ENCODE peak calls at places on chromosome 13, in six cellular contexts. Y, E, F, P, A and T are unnamed samples.

GRCh38 chr13:61148211-61148610 is 267.4 kb downstream of the PCDH20 start:
- DNase-seq in E (no peak), Y (no peak), P (no peak), A (no peak), F (no peak), T (no peak)

GRCh38 chr13:94209110-94209509 is 270.4 kb downstream of the DCT start:
- DNase-seq in P (no peak), A (no peak), E (no peak), F (no peak), Y (no peak), T (no peak)

GRCh38 chr13:91056746-91057145 is 290.7 kb upstream of the MIR17HG start:
- DNase-seq in A (no peak), E (no peak), Y (no peak), P (no peak), F (no peak), T (no peak)

GRCh38 chr13:46382224-46382623 is 4.8 kb downstream of the RUBCNL start:
- DNase-seq in E (no peak), F (no peak), A (no peak), Y (no peak), P (no peak), T (no peak)

GRCh38 chr13:107202371-107203023 is 634.6 kb upstream of the ARGLU1 start:
- DNase-seq in P (no peak), A (no peak), E (no peak), Y (peak; percentile 60), F (no peak), T (no peak)

GRCh38 chr13:36275190-36276002 is 22.2 kb downstream of the CCDC169 start:
- DNase-seq in F (no peak), Y (no peak), P (no peak), A (peak; percentile 34), E (peak; percentile 36), T (no peak)

GRCh38 chr13:36875955-36876354 is 44.1 kb downstream of the SMAD9 start:
- DNase-seq in Y (no peak), F (no peak), P (no peak), A (no peak), E (no peak), T (no peak)

GRCh38 chr13:72379581-72379980 is 347.8 kb downstream of the MZT1 start:
- DNase-seq in F (no peak), A (no peak), E (no peak), P (no peak), Y (no peak), T (no peak)

GRCh38 chr13:59458908-59459579 is 704.7 kb downstream of the DIAPH3 start:
- DNase-seq in E (no peak), Y (peak; percentile 28), F (no peak), A (peak; percentile 49), P (no peak), T (no peak)

GRCh38 chr13:42574435-42575311 is 721 bp downstream of the TNFSF11 start:
- DNase-seq in P (peak; percentile 3), Y (no peak), E (no peak), F (peak; percentile 66), A (no peak), T (no peak)

GRCh38 chr13:111165189-111165588 is 50.1 kb downstream of the ARHGEF7 start:
- DNase-seq in Y (no peak), F (no peak), P (no peak), A (no peak), E (no peak), T (no peak)

GRCh38 chr13:107271226-107271625 is 703.3 kb upstream of the ARGLU1 start:
- DNase-seq in Y (peak; percentile 20), F (no peak), E (no peak), P (no peak), A (no peak), T (no peak)

GRCh38 chr13:50686547-50686946 is 156.9 kb downstream of the DLEU7 start:
- DNase-seq in P (no peak), Y (no peak), E (no peak), F (no peak), A (no peak), T (no peak)

GRCh38 chr13:64591981-64592380 is 2638.2 kb downstream of the PCDH9 start:
- DNase-seq in F (no peak), P (no peak), A (peak; percentile 1), E (no peak), Y (no peak), T (no peak)

GRCh38 chr13:47334173-47334572 is 437.3 kb upstream of the HTR2A start:
- DNase-seq in A (peak; percentile 64), Y (no peak), E (no peak), P (no peak), F (no peak), T (no peak)

GRCh38 chr13:73331556-73331955 is 272.8 kb downstream of the KLF5 start:
- DNase-seq in F (no peak), E (no peak), Y (no peak), P (no peak), A (no peak), T (no peak)

GRCh38 chr13:43489168-43489730 is 297.5 kb downstream of the ENOX1 start:
- DNase-seq in Y (no peak), E (no peak), P (no peak), F (no peak), A (no peak), T (no peak)

GRCh38 chr13:111632906-111633305 is 312.5 kb downstream of the TEX29 start:
- DNase-seq in P (no peak), F (no peak), E (no peak), Y (no peak), A (no peak), T (no peak)

GRCh38 chr13:44899967-44900366 is 89.3 kb downstream of the NUFIP1 start:
- DNase-seq in Y (no peak), E (no peak), A (no peak), F (no peak), P (no peak), T (no peak)

GRCh38 chr13:83272076-83272475 is 610.2 kb downstream of the SLITRK1 start:
- DNase-seq in F (no peak), E (no peak), A (no peak), P (no peak), Y (no peak), T (no peak)

GRCh38 chr13:57582032-57582431 is 49.5 kb upstream of the PCDH17 start:
- DNase-seq in A (no peak), E (no peak), F (peak; percentile 25), Y (no peak), P (no peak), T (no peak)

GRCh38 chr13:113491418-113491883 is 940 bp upstream of the DCUN1D2 start:
- DNase-seq in P (peak; percentile 15), E (no peak), Y (no peak), F (peak; percentile 88), A (no peak), T (no peak)

GRCh38 chr13:43786766-43787517 is at the start of gene ENOX1:
- DNase-seq in P (peak; percentile 32), Y (peak; percentile 79), E (peak; percentile 29), F (peak; percentile 81), A (peak; percentile 49), T (peak; percentile 77)

GRCh38 chr13:27573265-27573664 is 47.1 kb downstream of the LNX2 start:
- DNase-seq in A (peak; percentile 15), F (no peak), P (peak; percentile 21), Y (no peak), E (no peak), T (no peak)

GRCh38 chr13:42990991-42991891 is 800 bp downstream of the EPSTI1 start:
- DNase-seq in A (no peak), F (no peak), Y (no peak), E (no peak), P (no peak), T (no peak)

GRCh38 chr13:25602206-25602605 is 230.4 kb downstream of the ATP8A2 start:
- DNase-seq in Y (no peak), P (no peak), A (no peak), F (no peak), E (no peak), T (no peak)

GRCh38 chr13:109211616-109212015 is 574.8 kb downstream of the IRS2 start:
- DNase-seq in F (no peak), A (no peak), E (no peak), Y (no peak), P (peak; percentile 84), T (no peak)

DNA sequence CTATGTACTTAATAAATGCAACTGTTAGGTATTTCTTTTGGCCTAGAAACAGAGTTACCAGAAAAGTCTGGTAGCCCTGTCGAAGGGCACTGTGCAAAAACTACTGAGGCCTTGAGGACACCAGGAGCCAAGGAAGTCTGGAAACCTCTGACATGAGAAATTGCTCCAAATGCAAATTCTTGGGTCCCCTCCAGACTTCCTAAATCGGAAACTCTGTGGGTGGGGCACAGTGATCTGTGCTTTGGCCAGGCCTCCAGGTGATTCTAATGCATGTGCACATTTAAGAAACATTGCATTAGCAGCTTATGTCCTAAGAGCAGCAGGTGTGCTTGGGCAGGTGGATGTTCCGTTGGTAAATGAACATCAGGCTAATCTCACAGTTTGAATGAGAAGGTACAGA is 50.0 kb downstream of the STARD13 start:
- DNase-seq in Y (no peak), E (no peak), F (no peak), A (no peak), P (no peak), T (no peak)
- H3K27ac ChIP-seq in Y (peak overlapping the region; percentile 43), E (peak overlapping the region; percentile 36), F (no peak overlapping the region), A (peak overlapping the region; percentile 75), P (peak overlapping the region; percentile 11), T (no peak overlapping the region)

GRCh38 chr13:96998071-96998470 is 3.8 kb upstream of the OXGR1 start:
- DNase-seq in P (no peak), E (no peak), Y (no peak), F (no peak), A (no peak), T (no peak)

GRCh38 chr13:96996886-96997285 is 2.6 kb upstream of the OXGR1 start:
- DNase-seq in Y (no peak), A (no peak), F (no peak), P (no peak), E (no peak), T (no peak)

GRCh38 chr13:96994849-96995243 is 570 bp upstream of the OXGR1 start:
- DNase-seq in F (no peak), P (no peak), E (no peak), Y (no peak), A (no peak), T (no peak)

GRCh38 chr13:96994030-96994848 is at the start of gene OXGR1:
- DNase-seq in F (peak; percentile 80), Y (no peak), P (no peak), A (no peak), E (no peak), T (peak; percentile 47)

GRCh38 chr13:96996097-96996496 is 1.8 kb upstream of the OXGR1 start:
- DNase-seq in P (no peak), A (no peak), E (no peak), Y (no peak), F (no peak), T (no peak)
- H3K27me3 ChIP-seq in P (peaks cover 30% of the 10 kb centered on the region), A (peaks cover 28% of the 10 kb centered on the region), E (no peaks in the 10 kb centered on the region), Y (peaks cover 6% of the 10 kb centered on the region), F (peaks cover 41% of the 10 kb centered on the region), T (no peaks in the 10 kb centered on the region)

DNA sequence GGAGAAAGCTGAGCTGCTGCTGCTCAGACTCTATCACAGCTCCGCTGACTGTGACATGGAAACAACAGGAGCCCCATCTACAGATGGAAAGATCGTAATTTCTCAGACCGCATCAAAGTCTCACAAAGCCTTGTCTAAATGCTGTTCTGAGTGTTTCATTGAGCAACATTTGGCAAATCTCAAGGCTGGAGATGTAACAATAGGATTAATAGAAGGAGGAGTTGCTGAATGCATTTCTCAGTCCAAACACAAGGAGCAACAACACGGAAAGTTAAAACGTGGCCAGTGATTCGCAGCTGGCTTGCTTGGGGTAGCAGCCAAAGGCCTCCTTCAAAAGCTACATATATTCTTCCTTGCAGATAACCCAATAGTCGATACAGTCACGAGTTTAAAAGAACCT is 55.7 kb downstream of the MRPL57 start:
- DNase-seq in Y (no peak), A (peak; percentile 6), F (no peak), E (peak; percentile 47), P (no peak), T (no peak)
- TF ChIP-seq CTCF in Y (no peak), A (no peak), F (no peak), E (no peak), P (no peak), T (no peak)

GRCh38 chr13:40599722-40600121 is 66.7 kb downstream of the FOXO1 start:
- DNase-seq in F (no peak), Y (no peak), P (no peak), A (no peak), E (no peak), T (no peak)
- H3K27ac ChIP-seq in F (no peak overlapping the region), Y (no peak overlapping the region), P (no peak overlapping the region), A (no peak overlapping the region), E (no peak overlapping the region), T (no peak overlapping the region)